ENCODE peak calls at places on chromosomes 11 and 22, in four cellular contexts. R, X, O and V are unnamed samples.

GRCh38 chr11:7072401-7073028 is 16.3 kb upstream of the RBMXL2 start:
- DNase-seq in O (no peak), X (no peak), R (no peak), V (no peak)

GRCh38 chr11:94768602-94769511 is 701 bp downstream of the AMOTL1 start:
- DNase-seq in O (no peak), X (peak), R (peak), V (peak)

GRCh38 chr11:73870261-73870660 is 6.4 kb downstream of the COA4 start:
- DNase-seq in O (no peak), R (no peak), X (no peak), V (no peak)

GRCh38 chr11:35994421-35994820 is 50.6 kb downstream of the LDLRAD3 start:
- DNase-seq in O (no peak), X (no peak), R (no peak), V (no peak)

GRCh38 chr11:132318421-132319157 is 948.2 kb downstream of the NTM start:
- DNase-seq in R (no peak), X (peak), O (no peak), V (no peak)

GRCh38 chr11:75014129-75014528 is 25.4 kb downstream of the NEU3 start:
- DNase-seq in X (peak), R (no peak), O (no peak), V (peak)

GRCh38 chr11:113778111-113778910 is 1.3 kb upstream of the CLDN25 start:
- DNase-seq in O (no peak), X (peak), R (no peak), V (peak)

GRCh38 chr11:19276859-19277808 is 36.4 kb upstream of the E2F8 start:
- DNase-seq in X (no peak), O (no peak), R (no peak), V (no peak)

GRCh38 chr11:118115048-118115447 is 28.3 kb upstream of the SMIM35 start:
- DNase-seq in R (no peak), X (no peak), O (no peak), V (no peak)

GRCh38 chr11:28017816-28018215 is 90.1 kb downstream of the KIF18A start:
- DNase-seq in X (peak), O (no peak), R (no peak), V (no peak)

GRCh38 chr11:9747816-9748215 is 83.9 kb downstream of the SWAP70 start:
- DNase-seq in O (no peak), X (no peak), R (no peak), V (no peak)

GRCh38 chr11:1906623-1907423 is 12.7 kb upstream of the TNNT3 start:
- DNase-seq in R (no peak), X (no peak), O (no peak), V (no peak)

GRCh38 chr11:113615098-113615497 is 91.0 kb downstream of the TMPRSS5 start:
- DNase-seq in X (no peak), O (no peak), R (no peak), V (no peak)

GRCh38 chr22:49155039-49155808 is 672.4 kb downstream of the BRD1 start:
- DNase-seq in O (no peak), X (no peak), R (no peak), V (no peak)

GRCh38 chr11:7668911-7669310 is 4.4 kb downstream of the CYB5R2 start:
- DNase-seq in R (no peak), O (no peak), X (no peak), V (no peak)

GRCh38 chr11:12725863-12726666 is 51.8 kb downstream of the TEAD1 start:
- DNase-seq in O (no peak), R (no peak), X (peak), V (peak)

GRCh38 chr11:96103721-96104120 is 179.8 kb upstream of the MTMR2 start:
- DNase-seq in O (no peak), X (no peak), R (no peak), V (peak)

GRCh38 chr11:59173964-59174663 is 2.2 kb downstream of the DTX4 start:
- DNase-seq in X (peak), R (no peak), O (no peak), V (no peak)

GRCh38 chr11:19268901-19269300 is 28.2 kb upstream of the E2F8 start:
- DNase-seq in X (no peak), R (no peak), O (no peak), V (no peak)

GRCh38 chr22:25236417-25236816 is 17.0 kb downstream of the CRYBB2 start:
- DNase-seq in O (no peak), X (no peak), R (no peak), V (no peak)

GRCh38 chr22:30305519-30305905 is 16.2 kb upstream of the CASTOR1 start:
- DNase-seq in R (no peak), X (no peak), O (peak), V (peak)

GRCh38 chr11:16981651-16982194 is 32.5 kb downstream of the PLEKHA7 start:
- DNase-seq in X (peak), O (no peak), R (no peak), V (no peak)

GRCh38 chr11:16979708-16980622 is 34.2 kb downstream of the PLEKHA7 start:
- DNase-seq in R (no peak), X (no peak), O (no peak), V (no peak)

GRCh38 chr11:16984229-16984628 is 30.0 kb downstream of the PLEKHA7 start:
- DNase-seq in X (no peak), R (no peak), O (no peak), V (no peak)

GRCh38 chr11:16982809-16983208 is 31.4 kb downstream of the PLEKHA7 start:
- DNase-seq in X (no peak), O (no peak), R (no peak), V (no peak)

GRCh38 chr11:16982256-16982671 is 31.9 kb downstream of the PLEKHA7 start:
- DNase-seq in O (no peak), X (no peak), R (no peak), V (no peak)
- TF ChIP-seq FOS in O (no peak), X (no peak), R (no peak), V (no peak)

GRCh38 chr11:78801161-78801884 is 226.7 kb upstream of the NARS2 start:
- DNase-seq in X (peak), O (no peak), R (no peak), V (peak)
- TF ChIP-seq FOS in X (peak), O (no peak), R (no peak), V (no peak)

GRCh38 chr11:107490836-107491235 is 33.2 kb upstream of the CWF19L2 start:
- DNase-seq in X (no peak), R (no peak), O (no peak), V (no peak)

GRCh38 chr11:107501713-107502112 is 44.1 kb upstream of the CWF19L2 start:
- DNase-seq in R (no peak), X (no peak), O (no peak), V (no peak)

GRCh38 chr11:107494036-107494435 is 36.4 kb upstream of the CWF19L2 start:
- DNase-seq in X (no peak), R (no peak), O (no peak), V (no peak)

GRCh38 chr11:107493117-107493516 is 35.5 kb upstream of the CWF19L2 start:
- DNase-seq in R (no peak), X (peak), O (no peak), V (no peak)

DNA sequence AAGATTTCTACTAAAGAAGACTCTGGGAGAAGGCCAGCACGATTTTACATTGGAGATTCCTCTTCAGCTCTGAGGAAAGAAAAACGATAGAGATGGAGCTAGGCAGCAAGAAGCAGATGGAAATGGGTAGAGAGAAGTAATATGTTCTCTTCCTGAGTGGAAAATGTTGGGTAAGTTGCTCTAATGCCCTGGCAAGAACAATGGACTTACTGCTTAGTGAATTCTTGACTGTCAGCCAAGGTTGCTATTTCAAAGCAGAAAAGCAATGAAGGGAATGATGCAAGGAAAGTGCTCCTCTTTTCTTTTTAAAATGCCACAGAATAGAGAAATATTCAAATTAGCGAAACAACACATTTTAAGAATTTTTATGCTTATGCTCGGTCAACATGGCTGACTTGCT is 38.4 kb upstream of the CWF19L2 start:
- DNase-seq in R (no peak), X (peak), O (no peak), V (peak)
- TF ChIP-seq FOS in R (no peak), X (no peak), O (no peak), V (no peak)

DNA sequence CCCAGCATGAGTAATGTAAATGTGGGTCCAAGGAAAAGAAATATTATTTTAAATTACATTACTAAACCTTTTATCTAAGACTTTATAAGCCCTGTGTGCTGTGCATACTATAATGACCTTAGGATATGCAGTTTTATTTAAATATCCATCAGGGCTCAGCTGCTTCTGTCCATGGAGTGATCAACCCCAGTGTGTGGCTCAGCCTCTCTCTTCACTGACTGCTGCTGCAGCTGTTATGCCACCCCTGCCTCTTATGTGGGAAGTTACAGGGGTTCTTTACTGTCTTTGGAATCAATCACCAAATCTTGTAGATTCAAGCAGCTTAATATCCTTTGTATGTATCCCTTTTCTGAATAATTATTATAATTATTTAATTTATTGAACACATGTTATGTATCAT is 54.4 kb downstream of the FAT3 start:
- DNase-seq in O (no peak), X (no peak), R (no peak), V (no peak)
- TF ChIP-seq FOS in O (no peak), X (no peak), R (no peak), V (no peak)

GRCh38 chr11:66985508-66986177 is 10.5 kb downstream of the C11orf86 start:
- DNase-seq in R (no peak), O (no peak), X (no peak), V (no peak)
- TF ChIP-seq FOS in R (no peak), O (no peak), X (no peak), V (no peak)

DNA sequence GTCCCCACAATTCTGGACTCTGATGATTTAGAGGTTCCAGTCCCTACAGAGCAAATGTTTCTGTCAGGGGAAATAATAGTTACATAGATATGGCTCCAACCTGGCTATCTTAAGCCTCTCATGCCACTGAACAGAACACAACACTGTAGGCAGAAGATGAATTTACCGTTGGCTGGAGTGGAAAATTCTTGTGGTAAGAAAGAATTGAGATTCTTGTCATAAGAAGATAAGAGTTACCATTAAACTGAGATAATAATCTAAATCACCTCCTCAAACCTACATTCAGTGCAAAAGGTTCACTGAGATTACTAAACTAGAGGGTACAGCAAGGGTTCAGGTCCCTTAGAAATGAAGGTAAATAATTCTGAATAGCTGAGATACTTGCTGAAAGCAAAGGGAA is 10.1 kb upstream of the NAALAD2 start:
- DNase-seq in R (no peak), X (no peak), O (no peak), V (no peak)
- TF ChIP-seq FOS in R (no peak), X (no peak), O (no peak), V (no peak)